ENCODE peak calls at places on chromosome 18, in four cellular contexts. I, X, P and C are unnamed samples.

GRCh38 chr18:62258606-62259005 is 66.5 kb upstream of the TNFRSF11A start:
- DNase-seq in P (no peak), I (no peak), X (no peak), C (no peak)

GRCh38 chr18:9673296-9674251 is 34.5 kb upstream of the RAB31 start:
- DNase-seq in P (peak), I (no peak), X (no peak), C (peak)

GRCh38 chr18:2686349-2686968 is 30.9 kb downstream of the SMCHD1 start:
- DNase-seq in I (no peak), P (no peak), X (no peak), C (no peak)

GRCh38 chr18:12478269-12479057 is 70.7 kb downstream of the PRELID3A start:
- DNase-seq in I (no peak), P (no peak), X (no peak), C (no peak)

GRCh38 chr18:7764406-7764805 is 197.3 kb downstream of the PTPRM start:
- DNase-seq in P (no peak), I (no peak), X (no peak), C (no peak)

GRCh38 chr18:5294618-5295230 is 802 bp downstream of the ZBTB14 start:
- DNase-seq in I (no peak), P (peak), X (no peak), C (no peak)

GRCh38 chr18:5543854-5544389 is at the start of gene EPB41L3:
- DNase-seq in P (no peak), I (no peak), X (no peak), C (no peak)

GRCh38 chr18:74981476-74981875 is 227.5 kb downstream of the PTGR3 start:
- DNase-seq in P (no peak), X (no peak), I (no peak), C (no peak)

GRCh38 chr18:10121028-10121427 is 207.2 kb downstream of the VAPA start:
- DNase-seq in X (no peak), I (no peak), P (no peak), C (no peak)

GRCh38 chr18:44013871-44014270 is 666.8 kb upstream of the SETBP1 start:
- DNase-seq in I (no peak), X (no peak), P (no peak), C (no peak)

GRCh38 chr18:45688834-45689233 is 35.1 kb upstream of the SLC14A1 start:
- DNase-seq in P (no peak), I (no peak), X (no peak), C (no peak)

GRCh38 chr18:24176727-24177416 is 38.0 kb downstream of the CABYR start:
- DNase-seq in P (peak), X (peak), I (peak), C (peak)

GRCh38 chr18:44682181-44682870 is 1.6 kb downstream of the SETBP1 start:
- DNase-seq in P (no peak), I (no peak), X (no peak), C (no peak)

GRCh38 chr18:40577255-40577654 is 1377.8 kb upstream of the PIK3C3 start:
- DNase-seq in I (no peak), X (no peak), P (no peak), C (no peak)

GRCh38 chr18:80106482-80107051 is 2.5 kb upstream of the ADNP2 start:
- DNase-seq in X (no peak), P (peak), I (no peak), C (no peak)

GRCh38 chr18:27921392-27921791 is 255.5 kb downstream of the CDH2 start:
- DNase-seq in P (no peak), X (no peak), I (no peak), C (no peak)

GRCh38 chr18:54426085-54426665 is 68.5 kb downstream of the C18orf54 start:
- DNase-seq in I (no peak), X (no peak), P (no peak), C (no peak)

GRCh38 chr18:24388975-24389374 is 8.6 kb downstream of the OSBPL1A start:
- DNase-seq in X (no peak), I (no peak), P (no peak), C (no peak)

GRCh38 chr18:78362198-78362597 is 617.4 kb upstream of the SALL3 start:
- DNase-seq in I (no peak), P (no peak), X (no peak), C (no peak)

GRCh38 chr18:23243178-23243577 is 107.9 kb downstream of the CABLES1 start:
- DNase-seq in P (no peak), I (no peak), X (no peak), C (no peak)

GRCh38 chr18:77099501-77100370 is 32.8 kb downstream of the MBP start:
- DNase-seq in I (no peak), X (no peak), P (no peak), C (no peak)

GRCh38 chr18:39702888-39703287 is 2137.3 kb upstream of the CELF4 start:
- DNase-seq in I (no peak), X (no peak), P (no peak), C (no peak)

GRCh38 chr18:14905979-14906378 is 158.0 kb downstream of the ANKRD30B start:
- DNase-seq in P (no peak), X (no peak), I (no peak), C (no peak)

GRCh38 chr18:78542204-78542603 is 437.4 kb upstream of the SALL3 start:
- DNase-seq in I (no peak), X (no peak), P (no peak), C (no peak)

GRCh38 chr18:50396005-50396404 is 21.2 kb downstream of the SKA1 start:
- DNase-seq in X (peak), I (no peak), P (no peak), C (no peak)

GRCh38 chr18:14978962-14979535 is 231.1 kb downstream of the ANKRD30B start:
- DNase-seq in X (peak), I (no peak), P (peak), C (no peak)

GRCh38 chr18:49251451-49251850 is 209.0 kb downstream of the DYM start:
- DNase-seq in P (no peak), I (no peak), X (no peak), C (no peak)

GRCh38 chr18:49247786-49248185 is 212.7 kb downstream of the DYM start:
- DNase-seq in X (no peak), P (no peak), I (no peak), C (no peak)

GRCh38 chr18:49250819-49251388 is 209.5 kb downstream of the DYM start:
- DNase-seq in X (no peak), I (no peak), P (peak), C (no peak)

DNA sequence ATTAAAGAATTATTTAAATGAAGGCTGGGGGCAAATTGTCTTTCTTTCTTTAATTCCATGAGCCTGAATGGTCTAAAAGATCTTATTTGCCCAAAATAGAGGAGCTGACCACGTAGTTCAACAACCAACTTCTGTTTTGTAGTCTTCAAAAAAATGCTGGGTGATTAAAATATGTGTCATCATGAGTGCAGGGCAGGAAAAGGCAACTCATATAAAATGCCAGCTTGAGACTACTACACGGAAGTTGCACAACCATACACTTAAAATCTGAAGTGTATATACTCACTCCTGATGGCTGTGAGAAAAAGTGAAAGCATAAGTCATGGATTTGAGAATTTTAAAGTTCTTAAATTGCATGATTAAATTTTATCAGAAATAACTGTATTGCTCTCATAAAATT is 210.9 kb downstream of the DYM start:
- DNase-seq in I (no peak), P (no peak), X (no peak), C (no peak)
- TF ChIP-seq ZNF274 in I (no peak), P (no peak), X (no peak), C (no peak)

GRCh38 chr18:48029296-48029986 is 99.0 kb upstream of the SMAD2 start:
- DNase-seq in I (no peak), P (no peak), X (no peak), C (no peak)

GRCh38 chr18:48027401-48027931 is 97.0 kb upstream of the SMAD2 start:
- DNase-seq in P (no peak), I (no peak), X (no peak), C (no peak)

GRCh38 chr18:48031011-48031480 is 100.6 kb upstream of the SMAD2 start:
- DNase-seq in I (peak), X (peak), P (peak), C (no peak)

GRCh38 chr18:48028081-48028480 is 97.6 kb upstream of the SMAD2 start:
- DNase-seq in X (no peak), I (no peak), P (no peak), C (no peak)

GRCh38 chr18:48028716-48029115 is 98.3 kb upstream of the SMAD2 start:
- DNase-seq in P (no peak), I (no peak), X (no peak), C (no peak)
- TF ChIP-seq BRCA1 in P (no peak), I (no peak), X (no peak), C (no peak)

GRCh38 chr18:53380063-53380639 is 844.3 kb downstream of the MBD2 start:
- DNase-seq in I (no peak), X (no peak), P (peak), C (peak)

DNA sequence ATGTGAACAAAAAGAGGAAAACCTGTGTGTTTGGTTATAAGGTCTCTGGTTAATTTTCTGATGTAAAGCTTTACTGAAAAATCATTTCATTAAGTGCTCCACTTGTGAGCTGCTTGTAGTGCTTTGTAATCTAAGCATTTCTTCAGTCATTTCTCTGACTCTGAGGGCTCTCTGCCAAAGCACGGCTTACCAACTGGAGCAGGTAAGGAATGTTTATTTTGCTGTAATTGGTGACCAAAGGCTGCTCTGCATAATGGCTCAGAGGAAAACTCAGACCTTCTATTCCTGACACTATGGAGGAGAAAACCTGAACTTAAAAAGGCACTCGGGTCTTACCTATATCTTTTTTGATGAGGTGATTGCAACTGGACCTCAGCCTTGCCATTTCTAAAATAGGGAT is 848.8 kb downstream of the MBD2 start:
- DNase-seq in P (no peak), I (no peak), X (no peak), C (no peak)
- TF ChIP-seq ZNF274 in P (no peak), I (no peak), X (no peak), C (no peak)

GRCh38 chr18:58417752-58418151 is 211.1 kb downstream of the ALPK2 start:
- DNase-seq in X (no peak), I (no peak), P (peak), C (no peak)
- TF ChIP-seq BRCA1 in X (no peak), I (no peak), P (no peak), C (no peak)

GRCh38 chr18:63302647-63303405 is 16.7 kb downstream of the BCL2 start:
- DNase-seq in I (no peak), P (no peak), X (no peak), C (no peak)

GRCh38 chr18:63301458-63301857 is 18.1 kb downstream of the BCL2 start:
- DNase-seq in X (no peak), I (no peak), P (no peak), C (no peak)

GRCh38 chr18:63299837-63300787 is 19.5 kb downstream of the BCL2 start:
- DNase-seq in P (no peak), X (no peak), I (no peak), C (no peak)

GRCh38 chr18:63297678-63298392 is 21.7 kb downstream of the BCL2 start:
- DNase-seq in X (no peak), I (no peak), P (no peak), C (no peak)

DNA sequence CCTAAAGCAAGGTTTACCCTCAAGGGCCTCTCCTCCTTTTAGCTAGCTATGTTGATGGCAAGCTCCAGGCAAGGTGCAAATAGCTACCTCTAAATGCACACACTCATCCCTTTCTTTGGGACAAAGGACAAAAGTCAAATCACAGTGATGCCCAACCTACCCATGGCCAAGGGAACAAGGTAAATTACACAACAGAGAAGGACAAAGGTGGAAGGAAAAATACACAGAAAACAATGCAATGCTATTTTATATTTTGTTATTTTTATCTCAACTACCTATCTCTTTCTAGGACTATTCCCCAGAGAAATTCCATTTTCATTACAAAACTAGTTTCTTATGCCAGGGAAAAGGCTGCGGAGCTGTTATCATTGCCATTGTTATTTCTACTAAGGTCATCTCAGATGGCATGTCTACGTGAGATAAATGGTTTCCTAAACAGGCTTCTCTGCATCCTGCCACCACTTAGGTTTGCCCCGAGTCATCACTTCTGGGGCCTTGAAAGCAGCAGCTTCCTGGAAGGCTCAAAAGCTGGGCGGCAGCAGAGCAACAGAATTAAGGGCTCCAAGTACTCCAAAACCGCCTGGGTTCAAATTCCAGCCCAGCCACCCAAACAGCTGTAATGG is 21.1 kb downstream of the BCL2 start:
- DNase-seq in P (no peak), X (no peak), I (no peak), C (no peak)
- TF ChIP-seq ZNF274 in P (no peak), X (no peak), I (no peak), C (no peak)

GRCh38 chr18:25727281-25727680 is 363.1 kb downstream of the SS18 start:
- DNase-seq in I (no peak), X (no peak), P (no peak), C (no peak)

GRCh38 chr18:25724997-25725396 is 365.4 kb downstream of the SS18 start:
- DNase-seq in X (no peak), I (no peak), P (no peak), C (no peak)

GRCh38 chr18:25724121-25724520 is 366.3 kb downstream of the SS18 start:
- DNase-seq in I (no peak), X (no peak), P (no peak), C (no peak)

GRCh38 chr18:25725461-25725860 is 365.0 kb downstream of the SS18 start:
- DNase-seq in X (no peak), P (no peak), I (no peak), C (no peak)

GRCh38 chr18:25726278-25726677 is 364.1 kb downstream of the SS18 start:
- DNase-seq in P (no peak), X (no peak), I (no peak), C (no peak)
- TF ChIP-seq BRCA1 in P (no peak), X (no peak), I (no peak), C (no peak)

GRCh38 chr18:66724664-66725356 is 120.9 kb upstream of the CDH19 start:
- DNase-seq in P (peak), X (no peak), I (no peak), C (no peak)
- TF ChIP-seq ZNF274 in P (no peak), X (no peak), I (no peak), C (no peak)

GRCh38 chr18:59631583-59632181 is 65.5 kb downstream of the CCBE1 start:
- DNase-seq in I (no peak), X (no peak), P (peak), C (no peak)
- TF ChIP-seq BRCA1 in I (no peak), X (no peak), P (no peak), C (no peak)

GRCh38 chr18:29184654-29185053 is 1007.7 kb upstream of the CDH2 start:
- DNase-seq in X (no peak), P (no peak), I (no peak), C (no peak)

GRCh38 chr18:29185801-29186200 is 1008.9 kb upstream of the CDH2 start:
- DNase-seq in P (no peak), X (no peak), I (no peak), C (no peak)

GRCh38 chr18:29176681-29177080 is 999.8 kb upstream of the CDH2 start:
- DNase-seq in X (no peak), P (no peak), I (no peak), C (no peak)

DNA sequence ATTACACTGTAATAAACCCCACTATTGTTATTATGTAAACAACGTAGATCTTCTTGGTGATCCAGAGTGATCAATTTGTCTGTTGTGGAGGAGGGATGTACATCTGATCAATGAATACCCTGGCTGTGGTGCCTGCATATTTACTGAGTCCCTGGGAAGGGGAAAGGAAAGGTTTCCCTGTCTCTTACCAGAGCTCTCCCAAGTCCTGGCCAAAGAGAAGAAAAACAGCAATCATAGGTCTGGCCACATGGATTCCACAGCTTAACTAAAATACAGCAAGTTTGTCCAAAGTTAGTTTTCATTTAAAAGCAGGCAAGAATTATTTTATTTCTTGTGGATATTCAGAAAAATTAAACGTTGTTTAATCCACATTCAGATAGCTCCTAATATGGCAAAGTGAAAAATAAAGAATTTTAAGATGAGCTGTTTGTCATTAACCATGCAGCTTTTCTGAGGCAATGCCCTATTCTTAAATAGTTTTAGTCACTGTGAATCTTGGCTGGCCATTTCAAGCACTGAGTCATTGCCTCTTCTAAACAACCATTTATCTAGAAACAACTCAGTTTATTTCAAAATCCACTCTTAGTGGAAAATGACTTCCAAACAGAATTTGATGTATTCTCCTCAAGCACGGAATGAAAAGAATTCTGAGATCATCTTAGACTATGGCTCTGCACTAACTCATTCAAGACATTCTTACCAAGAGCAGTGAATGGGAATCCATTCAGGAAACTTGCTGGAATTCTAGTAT is 1004.4 kb upstream of the CDH2 start:
- DNase-seq in I (no peak), X (no peak), P (no peak), C (no peak)
- TF ChIP-seq ZNF274 in I (no peak), X (no peak), P (no peak), C (no peak)